ENCODE peak calls at places on chromosomes 6 and 20, in ten cellular contexts. K, P, U, F, W, S, H, G, M and Y are unnamed samples.

GRCh38 chr20:63177134-63177784 is 38.7 kb downstream of the YTHDF1 start:
- DNase-seq in P (no peak), S (no peak), K (no peak), U (no peak), M (no peak), H (no peak), G (no peak), F (no peak), W (no peak), Y (no peak)

GRCh38 chr20:8809107-8809953 is 259.6 kb upstream of the PLCB4 start:
- DNase-seq in U (no peak), P (no peak), G (no peak), M (no peak), F (no peak), W (no peak), H (no peak), S (no peak), K (no peak), Y (no peak)

GRCh38 chr6:148973809-148974208 is 227.0 kb downstream of the UST start:
- DNase-seq in P (no peak), S (no peak), G (no peak), M (no peak), U (no peak), K (no peak), H (no peak), W (no peak), F (no peak), Y (no peak)

GRCh38 chr6:70166088-70166958 is 136.6 kb downstream of the COL9A1 start:
- DNase-seq in U (no peak), F (no peak), P (no peak), G (peak), M (peak), W (no peak), S (peak), K (peak), H (no peak), Y (no peak)

GRCh38 chr6:6091608-6092002 is 84.9 kb upstream of the NRN1 start:
- DNase-seq in H (no peak), M (no peak), W (no peak), G (no peak), P (no peak), F (no peak), S (no peak), K (no peak), U (no peak), Y (no peak)

GRCh38 chr6:26043389-26044139 is 43.7 kb upstream of the HFE start:
- DNase-seq in G (peak), M (peak), P (peak), U (peak), F (peak), S (no peak), K (peak), W (no peak), H (no peak), Y (peak)

GRCh38 chr20:46122516-46123481 is 4.7 kb downstream of the CD40 start:
- DNase-seq in W (no peak), K (peak), S (no peak), U (no peak), M (no peak), G (no peak), F (no peak), P (no peak), H (no peak), Y (no peak)

GRCh38 chr6:159893064-159893463 is 2.3 kb downstream of the MAS1 start:
- DNase-seq in G (no peak), P (no peak), M (no peak), F (no peak), W (no peak), K (no peak), S (no peak), H (no peak), U (no peak), Y (no peak)

GRCh38 chr20:45463113-45463512 is 6.4 kb upstream of the WFDC2 start:
- DNase-seq in K (no peak), P (no peak), H (no peak), M (no peak), S (no peak), W (no peak), G (no peak), U (no peak), F (no peak), Y (no peak)

GRCh38 chr20:53331151-53331973 is 262.3 kb downstream of the ZNF217 start:
- DNase-seq in F (peak), H (no peak), U (peak), P (no peak), S (no peak), W (no peak), K (no peak), G (no peak), M (no peak), Y (no peak)

GRCh38 chr20:60046011-60046413 is 87.8 kb downstream of the CDH26 start:
- DNase-seq in H (no peak), U (no peak), M (no peak), W (no peak), P (no peak), K (no peak), F (no peak), S (no peak), G (no peak), Y (no peak)

GRCh38 chr6:8027965-8028651 is 36.1 kb downstream of the BLOC1S5 start:
- DNase-seq in S (no peak), P (no peak), K (no peak), U (no peak), G (no peak), H (no peak), M (no peak), W (no peak), F (no peak), Y (no peak)

GRCh38 chr20:18465536-18466200 is 1.2 kb downstream of the DZANK1 start:
- DNase-seq in M (no peak), K (no peak), P (no peak), S (no peak), W (no peak), F (no peak), U (no peak), G (no peak), H (no peak), Y (no peak)

GRCh38 chr20:18466574-18466893 is 296 bp downstream of the DZANK1 start:
- DNase-seq in P (no peak), W (no peak), K (no peak), M (no peak), S (no peak), F (no peak), H (no peak), U (no peak), G (no peak), Y (no peak)

DNA sequence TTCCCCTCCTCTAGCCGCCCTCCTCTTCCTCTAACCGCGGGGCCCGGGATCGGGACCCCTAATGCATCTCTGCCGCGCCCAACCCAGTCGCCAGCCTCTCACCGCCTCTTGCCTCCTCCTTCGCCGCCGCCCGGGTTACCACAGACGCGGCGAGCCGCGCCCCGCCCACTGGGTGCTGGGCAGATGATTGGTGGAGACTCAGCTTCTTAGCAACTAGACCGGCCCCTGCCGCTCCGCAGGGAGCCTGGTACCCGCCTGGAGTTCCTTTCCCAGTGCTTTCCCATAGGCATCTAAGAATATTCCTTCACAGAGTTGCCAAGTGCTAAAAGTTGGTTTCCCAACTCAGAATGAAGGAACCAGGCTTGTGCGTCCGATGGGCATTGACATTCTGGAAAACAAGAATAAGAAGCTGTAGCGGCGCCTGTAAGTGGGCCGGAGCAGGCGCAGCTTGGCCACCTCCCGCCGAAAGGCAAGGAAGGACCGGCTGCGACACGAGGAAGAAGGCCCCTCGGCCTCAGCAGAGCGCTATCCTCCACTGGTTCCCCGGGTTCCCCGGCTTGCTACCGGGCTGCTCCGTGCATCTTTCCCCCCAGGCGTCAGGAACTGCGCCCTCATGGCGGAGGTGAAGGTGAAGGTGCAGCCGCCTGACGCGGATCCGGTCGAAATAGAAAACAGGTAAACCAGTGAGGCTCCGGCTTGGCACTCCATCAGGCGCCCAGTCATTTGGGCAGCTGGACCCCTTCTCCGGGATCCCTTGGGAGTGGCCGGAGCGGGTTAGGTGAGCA is at the start of the genes DZANK1 and POLR3F:
- DNase-seq in P (peak), F (peak), G (peak), U (peak), K (peak), M (peak), H (peak), W (no peak), S (peak), Y (peak)
- TF ChIP-seq POLR2A in P (peak), F (no peak), G (no peak), U (no peak), K (no peak), M (peak), H (peak), W (no peak), S (peak), Y (no peak)

DNA sequence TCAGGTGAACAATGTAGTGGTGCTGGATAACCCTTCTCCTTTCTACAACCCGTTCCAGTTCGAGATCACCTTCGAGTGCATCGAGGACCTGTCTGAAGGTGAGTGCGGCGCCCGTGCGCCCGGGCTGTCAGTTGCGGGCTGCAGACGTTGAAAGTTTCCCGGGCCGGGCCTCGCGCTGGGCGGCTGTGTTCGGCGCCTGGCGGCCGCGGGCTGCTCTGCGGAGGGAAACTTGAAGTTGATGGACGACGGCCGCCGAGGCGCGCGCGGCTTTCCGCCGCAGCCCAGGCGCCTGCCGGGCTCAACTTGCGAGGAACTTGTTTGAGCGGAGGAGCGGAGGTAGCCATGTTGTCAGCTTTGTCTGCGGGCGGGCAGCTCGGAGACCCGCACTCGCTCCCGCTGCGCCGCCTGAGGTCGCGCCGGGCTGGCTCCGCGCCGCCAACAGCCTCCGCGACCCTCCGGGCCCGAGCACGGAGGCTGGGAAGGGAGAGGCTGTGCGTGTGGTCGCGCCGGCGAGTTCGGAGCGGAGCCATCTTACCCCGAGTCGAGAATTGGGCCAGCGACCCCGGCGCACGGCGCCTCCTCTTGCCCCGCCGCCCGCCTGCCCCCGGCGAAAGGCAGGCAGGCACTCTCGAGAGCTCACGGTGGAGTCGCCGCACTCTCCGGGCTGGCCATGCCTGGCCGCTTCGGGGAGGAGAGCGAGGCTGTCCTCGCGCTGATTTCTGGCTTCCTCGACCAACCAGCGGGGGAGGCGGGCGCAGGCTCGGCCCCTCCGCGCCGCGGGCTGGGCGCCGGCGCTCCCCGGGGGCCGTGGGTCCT is 681 bp downstream of the ASF1A start:
- DNase-seq in M (peak), U (peak), S (no peak), W (no peak), K (peak), P (peak), G (peak), F (peak), H (peak), Y (peak)
- TF ChIP-seq POLR2A in M (peak), U (no peak), S (peak), W (no peak), K (no peak), P (peak), G (peak), F (no peak), H (peak), Y (peak)

DNA sequence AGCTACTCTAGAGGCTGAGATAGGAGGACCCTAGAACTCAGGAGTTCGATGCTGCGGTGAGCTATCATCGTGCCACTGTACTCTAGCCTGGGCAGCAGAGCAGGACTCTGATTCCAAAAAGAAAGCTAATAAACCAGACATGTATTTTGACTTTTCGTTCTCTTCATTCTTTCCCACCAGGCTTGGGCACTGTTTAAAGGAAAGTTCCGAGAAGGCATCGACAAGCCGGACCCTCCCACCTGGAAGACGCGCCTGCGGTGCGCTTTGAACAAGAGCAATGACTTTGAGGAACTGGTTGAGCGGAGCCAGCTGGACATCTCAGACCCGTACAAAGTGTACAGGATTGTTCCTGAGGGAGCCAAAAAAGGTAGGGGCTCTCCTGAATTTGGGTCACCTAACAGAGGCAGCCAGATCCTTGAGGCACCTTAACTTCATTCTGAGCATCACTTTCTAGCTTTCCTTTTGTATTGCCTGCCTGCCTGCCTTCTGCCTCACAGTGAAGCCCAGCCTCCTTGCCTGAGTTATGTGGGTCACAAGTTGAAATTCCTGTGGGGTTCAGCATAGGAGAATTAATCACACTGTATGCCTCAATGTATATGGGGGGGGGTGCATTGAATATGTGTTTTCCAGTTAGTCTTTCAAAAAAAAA is 3.2 kb downstream of the IRF4 start:
- DNase-seq in G (no peak), U (no peak), P (no peak), M (no peak), F (no peak), K (no peak), S (no peak), W (peak), H (no peak), Y (no peak)
- TF ChIP-seq POLR2A in G (no peak), U (no peak), P (no peak), M (no peak), F (no peak), K (no peak), S (no peak), W (no peak), H (peak), Y (no peak)

GRCh38 chr6:117483645-117484016 is 1.2 kb downstream of the DCBLD1 start:
- DNase-seq in K (no peak), M (peak), G (no peak), W (no peak), F (no peak), H (no peak), S (no peak), U (no peak), P (no peak), Y (no peak)

GRCh38 chr6:117483004-117483644 is 650 bp downstream of the DCBLD1 start:
- DNase-seq in W (no peak), M (peak), G (peak), U (peak), S (no peak), K (peak), P (peak), H (no peak), F (peak), Y (peak)

GRCh38 chr6:117481926-117482239 is 591 bp upstream of the DCBLD1 start:
- DNase-seq in U (no peak), K (no peak), H (no peak), P (no peak), F (no peak), W (no peak), M (no peak), G (no peak), S (no peak), Y (no peak)

GRCh38 chr6:117481278-117481925 is 1.1 kb upstream of the DCBLD1 start:
- DNase-seq in S (no peak), M (peak), H (no peak), W (no peak), F (no peak), G (no peak), P (no peak), K (peak), U (no peak), Y (no peak)

DNA sequence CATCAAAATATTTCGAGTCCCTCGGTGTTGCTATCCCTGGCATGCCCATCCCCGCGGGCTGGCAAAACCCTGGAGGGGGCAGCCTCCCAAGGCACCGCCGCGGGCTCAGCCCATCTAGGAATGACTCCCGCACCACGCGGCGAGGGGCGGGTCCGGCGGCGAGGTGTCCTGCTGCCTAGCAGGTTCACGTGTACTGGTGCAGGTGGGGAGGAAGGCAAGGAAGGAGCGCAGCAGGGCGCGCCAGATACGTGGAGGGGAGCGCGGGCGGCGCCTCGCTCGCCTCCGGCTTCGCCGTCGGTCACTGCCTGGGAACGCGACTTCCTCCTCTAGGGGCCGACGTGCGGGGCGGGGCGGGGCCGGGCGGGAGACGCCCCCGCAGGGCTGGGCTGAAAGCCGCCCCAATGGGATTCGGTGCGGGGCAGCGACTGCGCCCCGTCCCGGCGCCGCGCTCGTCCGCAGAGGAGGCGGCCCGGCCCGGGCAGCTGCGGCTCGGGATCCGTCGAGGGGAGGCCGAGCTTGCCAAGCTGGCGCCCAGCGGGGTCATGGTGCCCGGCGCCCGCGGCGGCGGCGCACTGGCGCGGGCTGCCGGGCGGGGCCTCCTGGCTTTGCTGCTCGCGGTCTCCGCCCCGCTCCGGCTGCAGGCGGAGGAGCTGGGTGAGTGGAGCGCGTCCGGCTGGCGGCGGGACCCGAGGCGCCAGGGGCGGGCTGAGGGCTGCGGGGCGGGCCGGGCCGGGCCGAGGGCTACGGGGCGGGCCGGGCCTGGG is at the start of gene DCBLD1:
- DNase-seq in P (peak), G (peak), K (peak), U (peak), S (no peak), M (peak), F (peak), H (peak), W (no peak), Y (peak)
- TF ChIP-seq POLR2A in P (no peak), G (peak), K (no peak), U (no peak), S (peak), M (peak), F (no peak), H (no peak), W (no peak), Y (peak)

DNA sequence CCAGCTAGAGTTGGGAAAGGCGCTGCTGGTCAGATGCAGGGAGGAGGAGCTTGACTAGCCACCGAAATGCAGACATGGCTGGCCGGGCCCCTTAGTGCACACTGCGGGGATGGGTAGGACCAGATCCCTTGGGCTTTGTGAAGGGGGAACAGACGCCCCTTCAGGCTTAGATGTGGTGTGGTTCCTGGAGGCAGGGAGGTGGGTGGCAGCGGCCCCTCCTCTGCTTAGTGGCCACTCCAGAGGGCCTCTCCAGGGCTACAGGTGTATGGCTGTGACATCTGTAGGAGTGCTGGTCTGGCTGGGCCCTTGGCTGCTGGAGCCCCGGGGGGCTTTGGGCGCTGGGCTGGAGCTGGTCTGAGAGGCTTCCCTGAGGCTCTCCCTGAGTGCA is 5.9 kb downstream of the CCND3 start:
- DNase-seq in S (no peak), P (no peak), U (no peak), F (no peak), G (no peak), K (no peak), H (no peak), W (no peak), M (no peak), Y (no peak)
- TF ChIP-seq POLR2A in S (peak), P (no peak), U (no peak), F (no peak), G (no peak), K (no peak), H (no peak), W (no peak), M (no peak), Y (no peak)